ENCODE peak calls at places on chromosomes 16 and 17, in ten cellular contexts. T, B, Z, A, U, M, N, Y, O and D are unnamed samples.

GRCh38 chr17:78401891-78402290 is 23.4 kb downstream of the PGS1 start:
- DNase-seq in T (no peak), B (no peak), Z (no peak), A (no peak), U (no peak), M (no peak), N (no peak), Y (no peak), O (no peak), D (no peak)

GRCh38 chr17:57819273-57819672 is 30.6 kb downstream of the MRPS23 start:
- DNase-seq in T (no peak), B (no peak), Z (no peak), A (no peak), U (no peak), M (no peak), N (no peak), Y (no peak), O (no peak), D (no peak)

GRCh38 chr16:66359811-66360608 is 6.5 kb upstream of the CDH5 start:
- DNase-seq in T (no peak), B (no peak), Z (no peak), A (no peak), U (no peak), M (no peak), N (no peak), Y (no peak), O (no peak), D (no peak)

GRCh38 chr17:30212750-30213149 is 22.7 kb downstream of the SLC6A4 start:
- DNase-seq in T (no peak), B (no peak), Z (no peak), A (no peak), U (no peak), M (no peak), N (no peak), Y (no peak), O (no peak), D (no peak)

GRCh38 chr16:57469046-57469445 is 6.6 kb downstream of the POLR2C start:
- DNase-seq in T (no peak), B (no peak), Z (no peak), A (no peak), U (no peak), M (no peak), N (no peak), Y (no peak), O (no peak), D (no peak)

GRCh38 chr16:67150833-67151396 is at the start of gene B3GNT9:
- DNase-seq in T (no peak), B (peak; percentile 65), Z (peak; percentile 32), A (no peak), U (peak; percentile 29), M (no peak), N (no peak), Y (peak; percentile 28), O (peak; percentile 58), D (no peak)

GRCh38 chr17:44766409-44767038 is 7.7 kb downstream of the ADAM11 start:
- DNase-seq in T (no peak), B (no peak), Z (no peak), A (peak; percentile 18), U (no peak), M (no peak), N (no peak), Y (no peak), O (no peak), D (no peak)

GRCh38 chr16:84362410-84362809 is 5.9 kb upstream of the ATP2C2 start:
- DNase-seq in T (no peak), B (no peak), Z (peak; percentile 57), A (peak; percentile 20), U (no peak), M (no peak), N (no peak), Y (peak; percentile 53), O (no peak), D (no peak)

GRCh38 chr17:70327723-70328122 is 158.4 kb downstream of the KCNJ2 start:
- DNase-seq in T (no peak), B (no peak), Z (peak; percentile 11), A (no peak), U (no peak), M (no peak), N (no peak), Y (no peak), O (no peak), D (no peak)

GRCh38 chr16:10992797-10993196 is 48.4 kb downstream of the CLEC16A start:
- DNase-seq in T (no peak), B (peak; percentile 36), Z (no peak), A (no peak), U (no peak), M (peak; percentile 53), N (no peak), Y (no peak), O (peak; percentile 61), D (no peak)

GRCh38 chr17:80596760-80597608 is 52.3 kb downstream of the RPTOR start:
- DNase-seq in T (no peak), B (no peak), Z (no peak), A (no peak), U (no peak), M (no peak), N (no peak), Y (no peak), O (no peak), D (no peak)

GRCh38 chr17:38454528-38454927 is 26.3 kb downstream of the ARHGAP23 start:
- DNase-seq in T (no peak), B (peak; percentile 79), Z (no peak), A (peak; percentile 86), U (no peak), M (peak; percentile 48), N (no peak), Y (no peak), O (no peak), D (no peak)

GRCh38 chr16:79891458-79891857 is 290.9 kb upstream of the MAF start:
- DNase-seq in T (no peak), B (no peak), Z (no peak), A (no peak), U (no peak), M (no peak), N (no peak), Y (no peak), O (no peak), D (no peak)

GRCh38 chr16:57260294-57260929 is 15.4 kb downstream of the ARL2BP start:
- DNase-seq in T (no peak), B (no peak), Z (no peak), A (peak; percentile 70), U (no peak), M (no peak), N (no peak), Y (no peak), O (no peak), D (no peak)

GRCh38 chr17:72952641-72953313 is 139.7 kb downstream of the SLC39A11 start:
- DNase-seq in T (no peak), B (no peak), Z (no peak), A (no peak), U (no peak), M (no peak), N (no peak), Y (no peak), O (no peak), D (no peak)

GRCh38 chr17:57720636-57721035 is 24.5 kb downstream of the CCDC182 start:
- DNase-seq in T (no peak), B (no peak), Z (no peak), A (no peak), U (no peak), M (no peak), N (no peak), Y (no peak), O (no peak), D (no peak)

GRCh38 chr16:48217708-48218107 is 26.4 kb upstream of the LONP2 start:
- DNase-seq in T (no peak), B (no peak), Z (no peak), A (no peak), U (no peak), M (no peak), N (no peak), Y (no peak), O (no peak), D (no peak)

GRCh38 chr17:3973498-3974137 is 9.4 kb upstream of the ATP2A3 start:
- DNase-seq in T (no peak), B (no peak), Z (no peak), A (no peak), U (no peak), M (no peak), N (no peak), Y (no peak), O (no peak), D (no peak)

GRCh38 chr17:42414782-42415409 is 8.2 kb downstream of the CAVIN1 start:
- DNase-seq in T (no peak), B (no peak), Z (no peak), A (no peak), U (peak; percentile 37), M (no peak), N (no peak), Y (no peak), O (no peak), D (no peak)

GRCh38 chr17:30477758-30478115 is 529 bp downstream of the GOSR1 start:
- DNase-seq in T (peak; percentile 35), B (peak; percentile 22), Z (no peak), A (no peak), U (no peak), M (no peak), N (no peak), Y (no peak), O (no peak), D (no peak)

GRCh38 chr17:38539386-38539785 is 66.4 kb downstream of the SRCIN1 start:
- DNase-seq in T (no peak), B (no peak), Z (peak; percentile 91), A (no peak), U (no peak), M (no peak), N (no peak), Y (peak; percentile 94), O (no peak), D (no peak)

GRCh38 chr17:66716236-66717026 is 118.5 kb upstream of the CACNG5 start:
- DNase-seq in T (no peak), B (peak; percentile 22), Z (peak; percentile 69), A (peak; percentile 59), U (no peak), M (no peak), N (no peak), Y (no peak), O (no peak), D (no peak)

GRCh38 chr16:78952630-78953029 is 647.9 kb downstream of the MAF start:
- DNase-seq in T (no peak), B (no peak), Z (no peak), A (no peak), U (no peak), M (no peak), N (no peak), Y (no peak), O (no peak), D (no peak)

GRCh38 chr17:77875881-77876509 is 82.5 kb upstream of the TNRC6C start:
- DNase-seq in T (peak; percentile 74), B (peak; percentile 49), Z (no peak), A (no peak), U (no peak), M (peak; percentile 88), N (no peak), Y (no peak), O (no peak), D (no peak)

GRCh38 chr16:10539256-10539655 is 41.1 kb downstream of the EMP2 start:
- DNase-seq in T (no peak), B (no peak), Z (no peak), A (no peak), U (no peak), M (no peak), N (no peak), Y (no peak), O (no peak), D (no peak)

GRCh38 chr17:79843475-79843916 is 4.3 kb upstream of the CBX4 start:
- DNase-seq in T (peak; percentile 18), B (no peak), Z (no peak), A (no peak), U (no peak), M (no peak), N (no peak), Y (no peak), O (no peak), D (no peak)

GRCh38 chr16:5449901-5450300 is 352.3 kb upstream of the EEF2KMT start:
- DNase-seq in T (no peak), B (no peak), Z (no peak), A (no peak), U (no peak), M (no peak), N (no peak), Y (no peak), O (no peak), D (no peak)

GRCh38 chr17:46976626-46977270 is 2.3 kb downstream of the RPRML start:
- DNase-seq in T (no peak), B (peak; percentile 48), Z (no peak), A (no peak), U (no peak), M (no peak), N (no peak), Y (no peak), O (no peak), D (no peak)